ENCODE peak calls at places on chromosomes 12 and 14, in seven cellular contexts. I is stimulated activated CD4-positive, alpha-beta T cell treated with anti-CD3 and anti-CD28 coated beads, Interleukin-12 subunit alpha, Interleukin-12 subunit beta, amount 100 ng/mL, for 4 hours; A is GM20000; F is globus pallidus; O is kidney; P is T1000; Y is NCI-H1417. Z is an unnamed sample.

GRCh38 chr12:92342574-92342973 is 196.9 kb upstream of the BTG1 start:
- DNase-seq in I (no peak), A (no peak), F (no peak), O (no peak), P (no peak), Y (no peak), Z (no peak)

GRCh38 chr14:92997343-92998061 is 74.6 kb downstream of the CHGA start:
- DNase-seq in I (no peak), A (no peak), F (no peak), O (no peak), P (no peak), Y (no peak), Z (no peak)

GRCh38 chr12:121087467-121088207 is 45.0 kb upstream of the P2RX7 start:
- DNase-seq in I (no peak), A (peak; percentile 53), F (no peak), O (no peak), P (no peak), Y (no peak), Z (no peak)

GRCh38 chr12:67921286-67921685 is 68.0 kb upstream of the IFNG-AS1 start:
- DNase-seq in I (no peak), A (no peak), F (no peak), O (no peak), P (no peak), Y (no peak), Z (no peak)

GRCh38 chr12:13165578-13166120 is 30.9 kb upstream of the EMP1 start:
- DNase-seq in I (peak; percentile 61), A (peak; percentile 9), F (no peak), O (peak; percentile 94), P (peak; percentile 14), Y (no peak), Z (no peak)

GRCh38 chr14:104654119-104654518 is 35.3 kb upstream of the INF2 start:
- DNase-seq in I (no peak), A (no peak), F (no peak), O (peak; percentile 9), P (no peak), Y (no peak), Z (no peak)

GRCh38 chr14:38078393-38078792 is 129.3 kb upstream of the SSTR1 start:
- DNase-seq in I (no peak), A (no peak), F (no peak), O (no peak), P (no peak), Y (no peak), Z (no peak)

GRCh38 chr12:6554990-6555691 is 701 bp downstream of the IFFO1 start:
- DNase-seq in I (peak; percentile 17), A (peak; percentile 45), F (no peak), O (peak; percentile 80), P (no peak), Y (no peak), Z (peak; percentile 93)

GRCh38 chr14:26204954-26205479 is 392.8 kb downstream of the NOVA1 start:
- DNase-seq in I (no peak), A (no peak), F (peak; percentile 30), O (peak; percentile 74), P (no peak), Y (peak; percentile 68), Z (no peak)